ENCODE peak calls at places on chromosome 22, in six cellular contexts. Z, W, G, S, N and L are unnamed samples.
A peak's percentile ranks its signal among the peaks of the same experiment; 100 is the strongest.

GRCh38 chr22:29277927-29278326 is 9.9 kb downstream of the EWSR1 start:
- DNase-seq in W (no peak), S (no peak), Z (no peak), N (no peak), G (no peak), L (no peak)

GRCh38 chr22:19644314-19645223 is 69.7 kb upstream of the SEPTIN5 start:
- DNase-seq in Z (no peak), N (no peak), G (no peak), S (no peak), W (no peak), L (no peak)

GRCh38 chr22:31082606-31083376 is 1.7 kb downstream of the SMTN start:
- DNase-seq in N (peak; percentile 57), G (peak; percentile 45), Z (peak; percentile 74), W (peak; percentile 89), S (no peak), L (peak; percentile 89)

GRCh38 chr22:50340157-50340879 is 2.8 kb upstream of the PPP6R2 start:
- DNase-seq in G (peak; percentile 56), W (no peak), Z (no peak), N (no peak), S (no peak), L (no peak)

GRCh38 chr22:31400023-31400397 is 606 bp downstream of the DRG1 start:
- DNase-seq in G (peak; percentile 73), Z (peak; percentile 25), W (no peak), N (no peak), S (no peak), L (no peak)

GRCh38 chr22:32052259-32052658 is 9.2 kb downstream of the SLC5A1 start:
- DNase-seq in G (no peak), N (no peak), W (no peak), S (no peak), Z (no peak), L (no peak)

GRCh38 chr22:46413725-46414379 is 78.3 kb downstream of the TRMU start:
- DNase-seq in S (no peak), Z (no peak), G (no peak), N (no peak), W (peak; percentile 19), L (no peak)

GRCh38 chr22:46120420-46120737 is 29.9 kb upstream of the PPARA start:
- DNase-seq in N (no peak), G (no peak), Z (no peak), S (no peak), W (no peak), L (no peak)

GRCh38 chr22:17093081-17093480 is 8.3 kb downstream of the IL17RA start:
- DNase-seq in N (no peak), W (no peak), G (no peak), S (no peak), Z (no peak), L (no peak)

GRCh38 chr22:36584666-36585065 is 55.7 kb upstream of the EIF3D start:
- DNase-seq in S (no peak), N (no peak), G (no peak), W (no peak), Z (no peak), L (no peak)

GRCh38 chr22:41445171-41446056 is 1.2 kb downstream of the TOB2 start:
- DNase-seq in Z (peak; percentile 34), N (no peak), S (no peak), W (no peak), G (peak; percentile 92), L (peak; percentile 43)

GRCh38 chr22:23632178-23632577 is at the start of gene DRICH1:
- DNase-seq in W (no peak), G (no peak), N (no peak), S (no peak), Z (peak; percentile 5), L (no peak)

GRCh38 chr22:42921301-42921700 is 64.2 kb upstream of the ARFGAP3 start:
- DNase-seq in N (no peak), G (no peak), W (no peak), S (no peak), Z (no peak), L (no peak)

GRCh38 chr22:22242488-22242887 is 2.1 kb upstream of the VPREB1 start:
- DNase-seq in Z (no peak), N (no peak), S (no peak), G (no peak), W (no peak), L (no peak)

GRCh38 chr22:24983151-24983550 is 30.6 kb downstream of the KIAA1671 start:
- DNase-seq in S (no peak), G (no peak), N (no peak), Z (no peak), W (no peak), L (no peak)

GRCh38 chr22:46322711-46323110 is 12.8 kb upstream of the TRMU start:
- DNase-seq in G (no peak), Z (no peak), W (no peak), N (no peak), S (no peak), L (no peak)

GRCh38 chr22:47014946-47015345 is 252.5 kb downstream of the TBC1D22A start:
- DNase-seq in N (no peak), G (no peak), W (no peak), Z (no peak), S (no peak), L (no peak)

GRCh38 chr22:35172452-35172851 is 84.8 kb upstream of the HMGXB4 start:
- DNase-seq in Z (no peak), G (no peak), W (no peak), N (no peak), S (no peak), L (no peak)

GRCh38 chr22:35230839-35231584 is 26.3 kb upstream of the HMGXB4 start:
- DNase-seq in N (no peak), W (no peak), S (no peak), G (no peak), Z (no peak), L (no peak)